ENCODE peak calls at places on chromosomes 16 and 17, in ten cellular contexts. Q is ovary, U is brain microvascular endothelial cell, K is OCI-LY7, W is psoas muscle, F is bronchial epithelial cell, P is tibial nerve, S is fibroblast of pulmonary artery, J is AG09309, G is cardiac muscle cell. B is an unnamed sample.

GRCh38 chr17:16941643-16942042 is 30.3 kb downstream of the TNFRSF13B start:
- DNase-seq in Q (no peak), U (no peak), K (no peak), W (no peak), F (no peak), P (no peak), S (no peak), J (no peak), G (no peak), B (no peak)

GRCh38 chr16:26078971-26079370 is 387.2 kb downstream of the HS3ST4 start:
- DNase-seq in Q (no peak), U (no peak), K (no peak), W (no peak), F (no peak), P (no peak), S (no peak), J (no peak), G (no peak), B (no peak)

GRCh38 chr16:78175287-78175686 is 75.8 kb downstream of the WWOX start:
- DNase-seq in Q (no peak), U (no peak), K (no peak), W (no peak), F (peak), P (no peak), S (no peak), J (no peak), G (no peak), B (peak)

GRCh38 chr16:77739493-77739892 is 17.2 kb downstream of the NUDT7 start:
- DNase-seq in Q (no peak), U (no peak), K (no peak), W (no peak), F (peak), P (no peak), S (peak), J (no peak), G (no peak), B (no peak)

GRCh38 chr16:23564964-23565363 is 7.4 kb downstream of the UBFD1 start:
- DNase-seq in Q (no peak), U (no peak), K (no peak), W (peak), F (no peak), P (no peak), S (peak), J (no peak), G (no peak), B (no peak)

GRCh38 chr16:85435298-85435697 is 177.8 kb upstream of the GSE1 start:
- DNase-seq in Q (no peak), U (no peak), K (no peak), W (no peak), F (no peak), P (no peak), S (no peak), J (no peak), G (no peak), B (no peak)

GRCh38 chr16:29290631-29291247 is 115.8 kb downstream of the NPIPB11 start:
- DNase-seq in Q (peak), U (peak), K (no peak), W (peak), F (peak), P (peak), S (peak), J (no peak), G (peak), B (peak)

GRCh38 chr17:4786516-4786915 is 352 bp upstream of the VMO1 start:
- DNase-seq in Q (no peak), U (no peak), K (no peak), W (no peak), F (no peak), P (no peak), S (no peak), J (no peak), G (no peak), B (no peak)

GRCh38 chr16:1296688-1297412 is 12.6 kb upstream of the UBE2I start:
- DNase-seq in Q (no peak), U (peak), K (peak), W (no peak), F (peak), P (no peak), S (no peak), J (no peak), G (peak), B (no peak)

GRCh38 chr16:4110680-4111079 is 5.6 kb downstream of the ADCY9 start:
- DNase-seq in Q (no peak), U (no peak), K (no peak), W (no peak), F (no peak), P (no peak), S (no peak), J (no peak), G (no peak), B (no peak)

GRCh38 chr16:86626966-86627365 is 48.6 kb downstream of the FOXL1 start:
- DNase-seq in Q (no peak), U (peak), K (no peak), W (no peak), F (no peak), P (no peak), S (no peak), J (no peak), G (no peak), B (peak)

GRCh38 chr16:17013067-17013466 is 457.7 kb downstream of the XYLT1 start:
- DNase-seq in Q (no peak), U (no peak), K (no peak), W (no peak), F (no peak), P (no peak), S (no peak), J (no peak), G (no peak), B (no peak)

GRCh38 chr17:49504369-49504768 is 9.3 kb downstream of the NGFR start:
- DNase-seq in Q (no peak), U (no peak), K (no peak), W (no peak), F (no peak), P (no peak), S (no peak), J (no peak), G (no peak), B (no peak)

GRCh38 chr16:1333149-1333812 is at the start of gene BAIAP3:
- DNase-seq in Q (no peak), U (no peak), K (peak), W (peak), F (no peak), P (no peak), S (peak), J (no peak), G (peak), B (no peak)

GRCh38 chr16:69482410-69482951 is 58.1 kb downstream of the CYB5B start:
- DNase-seq in Q (peak), U (peak), K (no peak), W (peak), F (no peak), P (peak), S (peak), J (peak), G (no peak), B (peak)
- H3K4me3 ChIP-seq in Q (no peak), U (no peak), K (no peak), W (peak), F (no peak), P (no peak), S (peak), J (no peak), G (no peak), B (no peak)

DNA sequence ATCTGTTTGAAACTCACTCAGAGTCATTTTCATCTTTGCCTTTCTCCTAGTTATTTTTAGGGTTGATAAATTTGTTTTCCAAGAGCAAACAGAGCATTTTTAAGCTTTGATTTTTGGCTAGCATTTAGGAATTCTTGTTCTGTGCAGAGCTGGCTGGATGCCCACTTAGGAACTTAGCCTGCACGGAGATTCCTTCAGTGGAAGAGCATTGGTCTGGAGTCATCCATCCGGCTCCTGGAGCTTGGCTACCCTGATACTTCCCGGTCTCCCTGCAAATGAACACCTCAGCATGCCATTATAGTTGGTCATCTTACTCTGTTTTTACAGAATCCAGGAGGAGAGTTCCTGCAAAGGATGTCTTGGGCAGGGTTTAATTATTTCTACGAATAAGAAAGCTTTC is 57.1 kb downstream of the SPECC1 start:
- DNase-seq in Q (peak), U (peak), K (no peak), W (peak), F (peak), P (peak), S (peak), J (peak), G (no peak), B (peak)
- H3K4me3 ChIP-seq in Q (no peak), U (no peak), K (no peak), W (no peak), F (no peak), P (no peak), S (no peak), J (no peak), G (no peak), B (no peak)

GRCh38 chr17:7490144-7490543 is 6.0 kb downstream of the POLR2A start:
- DNase-seq in Q (no peak), U (no peak), K (no peak), W (no peak), F (no peak), P (no peak), S (no peak), J (no peak), G (no peak), B (no peak)

GRCh38 chr17:7493941-7494340 is 9.8 kb downstream of the POLR2A start:
- DNase-seq in Q (no peak), U (no peak), K (no peak), W (no peak), F (no peak), P (no peak), S (no peak), J (no peak), G (no peak), B (no peak)

GRCh38 chr17:7495906-7496434 is 11.8 kb downstream of the POLR2A start:
- DNase-seq in Q (no peak), U (no peak), K (no peak), W (no peak), F (no peak), P (no peak), S (no peak), J (no peak), G (no peak), B (no peak)

GRCh38 chr17:7496470-7497227 is 12.5 kb downstream of the POLR2A start:
- DNase-seq in Q (no peak), U (no peak), K (no peak), W (no peak), F (no peak), P (no peak), S (no peak), J (no peak), G (no peak), B (no peak)

GRCh38 chr17:7491583-7491982 is 7.4 kb downstream of the POLR2A start:
- DNase-seq in Q (no peak), U (no peak), K (no peak), W (no peak), F (no peak), P (no peak), S (no peak), J (no peak), G (no peak), B (no peak)
- H3K4me3 ChIP-seq in Q (no peak), U (no peak), K (no peak), W (no peak), F (no peak), P (no peak), S (no peak), J (no peak), G (no peak), B (no peak)

GRCh38 chr17:43834106-43834505 is 1.2 kb upstream of the MPP3 start:
- DNase-seq in Q (no peak), U (peak), K (no peak), W (no peak), F (peak), P (peak), S (peak), J (peak), G (no peak), B (no peak)

GRCh38 chr17:43844241-43844640 is 2.7 kb upstream of the CD300LG start:
- DNase-seq in Q (no peak), U (no peak), K (no peak), W (no peak), F (no peak), P (no peak), S (no peak), J (no peak), G (no peak), B (no peak)

GRCh38 chr17:43842975-43843325 is 4.0 kb upstream of the CD300LG start:
- DNase-seq in Q (no peak), U (no peak), K (no peak), W (no peak), F (no peak), P (no peak), S (no peak), J (no peak), G (no peak), B (no peak)

GRCh38 chr17:43840814-43841213 is 6.2 kb upstream of the CD300LG start:
- DNase-seq in Q (no peak), U (peak), K (no peak), W (no peak), F (no peak), P (no peak), S (peak), J (no peak), G (peak), B (no peak)

DNA sequence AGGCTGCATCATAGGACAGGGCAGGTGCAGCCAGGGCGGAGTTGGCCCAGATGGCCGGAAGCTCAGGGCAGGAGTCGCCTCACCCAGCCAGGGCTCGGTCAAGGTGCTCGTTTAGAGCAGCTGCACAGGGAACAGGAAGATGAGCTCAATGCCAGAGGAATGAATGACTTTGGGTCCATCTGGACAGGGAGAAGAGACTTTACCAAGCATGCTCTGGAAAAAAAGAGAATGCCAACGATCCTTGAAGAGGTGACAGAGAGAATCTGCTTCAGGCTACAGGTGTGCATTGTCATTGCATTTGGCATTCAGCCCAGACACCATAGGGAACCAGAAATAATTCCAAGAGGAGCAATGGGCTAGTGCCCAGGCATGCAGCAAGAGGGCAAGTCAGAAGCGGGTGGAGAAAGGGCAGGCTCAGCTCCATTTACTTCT is 6.7 kb upstream of the MPP3 start:
- DNase-seq in Q (no peak), U (no peak), K (no peak), W (no peak), F (peak), P (no peak), S (no peak), J (no peak), G (no peak), B (no peak)
- H3K4me3 ChIP-seq in Q (no peak), U (no peak), K (no peak), W (no peak), F (no peak), P (no peak), S (no peak), J (no peak), G (no peak), B (no peak)

GRCh38 chr16:50152807-50153647 is at the start of gene TENT4B:
- DNase-seq in Q (peak), U (peak), K (peak), W (peak), F (peak), P (peak), S (peak), J (no peak), G (peak), B (peak)

GRCh38 chr16:50153648-50154368 is 702 bp downstream of the TENT4B start:
- DNase-seq in Q (peak), U (no peak), K (no peak), W (peak), F (no peak), P (peak), S (peak), J (no peak), G (peak), B (no peak)

GRCh38 chr16:50156590-50156989 is 3.5 kb downstream of the TENT4B start:
- DNase-seq in Q (no peak), U (no peak), K (no peak), W (no peak), F (no peak), P (no peak), S (no peak), J (no peak), G (no peak), B (no peak)

GRCh38 chr16:50154369-50154947 is 1.4 kb downstream of the TENT4B start:
- DNase-seq in Q (peak), U (no peak), K (no peak), W (no peak), F (peak), P (no peak), S (no peak), J (no peak), G (peak), B (no peak)

GRCh38 chr16:50155925-50156324 is 2.8 kb downstream of the TENT4B start:
- DNase-seq in Q (no peak), U (no peak), K (no peak), W (no peak), F (no peak), P (no peak), S (no peak), J (no peak), G (no peak), B (no peak)
- H3K4me3 ChIP-seq in Q (peak), U (no peak), K (peak), W (peak), F (no peak), P (peak), S (peak), J (peak), G (peak), B (no peak)

GRCh38 chr17:81641825-81642489 is 5.0 kb downstream of the TSPAN10 start:
- DNase-seq in Q (no peak), U (peak), K (no peak), W (no peak), F (peak), P (no peak), S (peak), J (peak), G (no peak), B (peak)
- H3K4me3 ChIP-seq in Q (no peak), U (no peak), K (no peak), W (no peak), F (no peak), P (no peak), S (no peak), J (peak), G (no peak), B (no peak)

GRCh38 chr17:52159159-52159809 is 770 bp upstream of the CA10 start:
- DNase-seq in Q (no peak), U (no peak), K (no peak), W (no peak), F (no peak), P (no peak), S (no peak), J (no peak), G (no peak), B (no peak)
- H3K4me3 ChIP-seq in Q (no peak), U (no peak), K (no peak), W (peak), F (no peak), P (no peak), S (no peak), J (no peak), G (no peak), B (no peak)

DNA sequence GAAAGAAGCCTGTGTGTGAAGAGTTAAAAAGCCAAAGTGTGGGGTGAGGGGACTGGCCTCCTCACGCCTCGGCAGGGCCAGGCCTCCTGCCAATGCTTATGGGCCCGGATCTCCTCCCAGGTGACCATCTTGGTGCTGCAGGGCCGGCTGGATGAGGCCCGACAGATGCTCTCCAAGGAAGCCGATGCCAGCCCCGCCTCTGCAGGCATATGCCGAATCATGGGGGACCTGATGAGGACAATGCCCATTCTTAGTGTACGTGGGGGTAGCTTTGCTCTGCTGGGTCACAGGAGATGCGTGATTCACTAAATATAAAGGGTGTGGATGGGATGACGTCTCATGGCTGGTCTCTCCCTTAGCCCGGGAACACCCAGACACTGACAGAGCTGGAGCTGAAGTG is 19.5 kb downstream of the NUP85 start:
- DNase-seq in Q (no peak), U (no peak), K (no peak), W (no peak), F (no peak), P (no peak), S (no peak), J (no peak), G (no peak), B (no peak)
- H3K4me3 ChIP-seq in Q (no peak), U (no peak), K (no peak), W (no peak), F (no peak), P (no peak), S (no peak), J (no peak), G (no peak), B (no peak)

B was measured in astrocyte of the spinal cord.